ENCODE peak calls at places on chromosomes 7 and 10, in ten cellular contexts. W is CD8-positive, alpha-beta T cell; P is tibial artery; N is body of pancreas; K is hepatocyte; L is testis; E is right cardiac atrium; Q is right lobe of liver; I is left ventricle myocardium inferior; Z is PC-9. B is an unnamed sample. For H3K4me1, the result is how much of the 10 kb centered on the place peaks cover.

GRCh38 chr7:139476139-139476538 is 7.3 kb downstream of the KLRG2 start:
- DNase-seq in N (no peak), W (no peak), Q (no peak), K (no peak), P (no peak), I (no peak), Z (no peak), L (no peak), E (no peak), B (no peak)

GRCh38 chr10:12322583-12323131 is 26.7 kb upstream of the CAMK1D start:
- DNase-seq in E (no peak), Z (no peak), Q (peak), W (no peak), K (no peak), L (no peak), I (no peak), N (no peak), P (no peak), B (no peak)

GRCh38 chr7:151808296-151809155 is 68.4 kb downstream of the PRKAG2 start:
- DNase-seq in E (no peak), K (peak), P (peak), I (no peak), W (no peak), Q (peak), Z (peak), N (peak), L (no peak), B (no peak)

GRCh38 chr10:82572686-82573226 is 697.8 kb downstream of the NRG3 start:
- DNase-seq in P (no peak), Q (no peak), K (no peak), E (no peak), L (no peak), I (no peak), W (no peak), N (no peak), Z (no peak), B (no peak)

GRCh38 chr7:51647931-51648351 is 331.3 kb upstream of the COBL start:
- DNase-seq in W (no peak), Z (no peak), E (no peak), P (no peak), L (peak), N (peak), K (peak), Q (no peak), I (no peak), B (peak)

GRCh38 chr10:90912176-90912575 is 8.7 kb downstream of the ANKRD1 start:
- DNase-seq in N (no peak), I (no peak), W (no peak), P (no peak), Q (no peak), K (no peak), Z (no peak), E (no peak), L (peak), B (no peak)

GRCh38 chr10:131257027-131257426 is 54.5 kb downstream of the TCERG1L start:
- DNase-seq in Q (no peak), L (no peak), W (no peak), N (no peak), Z (no peak), K (no peak), I (no peak), E (no peak), P (no peak), B (no peak)

GRCh38 chr10:103708627-103709288 is 146.6 kb downstream of the SH3PXD2A start:
- DNase-seq in K (no peak), E (peak), L (no peak), I (no peak), P (no peak), Q (no peak), Z (no peak), N (no peak), W (no peak), B (no peak)

GRCh38 chr7:94276797-94277196 is 117.9 kb upstream of the COL1A2 start:
- DNase-seq in E (no peak), K (no peak), W (no peak), N (peak), P (no peak), I (no peak), Q (no peak), L (peak), Z (peak), B (no peak)

GRCh38 chr7:98976396-98977185 is 98.3 kb downstream of the TRRAP start:
- DNase-seq in L (peak), E (no peak), Z (no peak), W (no peak), Q (no peak), I (no peak), P (no peak), K (no peak), N (no peak), B (no peak)

GRCh38 chr10:70729763-70730357 is 55.3 kb downstream of the TBATA start:
- DNase-seq in N (no peak), I (no peak), K (no peak), Z (no peak), Q (no peak), L (peak), W (no peak), P (no peak), E (peak), B (no peak)

GRCh38 chr10:32131388-32131787 is 75.2 kb upstream of the KIF5B start:
- DNase-seq in N (no peak), Q (no peak), P (no peak), Z (no peak), L (no peak), W (no peak), I (no peak), E (no peak), K (no peak), B (no peak)

GRCh38 chr10:12473491-12473890 is 124.1 kb downstream of the CAMK1D start:
- DNase-seq in P (no peak), K (no peak), Q (no peak), E (no peak), Z (no peak), L (no peak), N (peak), I (no peak), W (no peak), B (no peak)

GRCh38 chr10:116879817-116880216 is 30.5 kb downstream of the ENO4 start:
- DNase-seq in W (no peak), Z (no peak), L (no peak), P (no peak), Q (no peak), K (no peak), E (no peak), N (no peak), I (no peak), B (no peak)

GRCh38 chr10:49187950-49188761 is at the start of gene TMEM273:
- DNase-seq in E (peak), N (peak), I (peak), L (peak), P (peak), W (peak), Q (peak), K (no peak), Z (peak), B (no peak)

GRCh38 chr7:130277763-130278643 is 11.3 kb downstream of the CPA2 start:
- DNase-seq in I (peak), N (peak), Q (peak), P (peak), W (no peak), E (peak), K (peak), L (peak), Z (no peak), B (no peak)

GRCh38 chr7:83921798-83922607 is 272.6 kb downstream of the SEMA3A start:
- DNase-seq in E (no peak), Z (no peak), K (peak), I (no peak), Q (no peak), N (no peak), P (no peak), W (no peak), L (no peak), B (no peak)

GRCh38 chr10:126663328-126663727 is 7.2 kb downstream of the C10orf90 start:
- DNase-seq in Q (no peak), I (peak), W (peak), N (peak), L (no peak), Z (no peak), E (peak), P (no peak), K (peak), B (no peak)

GRCh38 chr7:41940760-41941343 is 238.0 kb upstream of the INHBA start:
- DNase-seq in I (peak), Z (peak), P (peak), W (peak), Q (peak), K (peak), E (peak), L (peak), N (peak), B (peak)

DNA sequence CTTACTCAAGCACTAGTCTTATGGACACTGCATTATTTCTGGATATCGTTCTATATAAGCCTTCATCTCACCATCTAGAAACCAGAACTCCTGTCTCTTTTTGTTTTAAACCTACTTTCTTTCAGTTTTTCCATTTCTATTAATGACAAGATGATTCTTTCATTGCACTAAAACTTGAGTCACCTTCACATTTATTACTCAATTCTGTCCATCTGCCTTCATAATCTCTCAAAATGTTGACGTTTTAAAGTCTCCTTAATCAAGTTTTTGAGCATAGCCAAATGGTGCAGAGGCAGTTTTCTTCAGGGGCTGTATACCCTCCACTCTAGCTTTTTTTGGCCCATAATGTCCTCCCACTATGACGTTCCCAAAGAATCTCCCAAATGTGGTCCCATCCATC is 17.6 kb downstream of the STAM start:
- DNase-seq in Z (no peak), P (no peak), I (no peak), N (no peak), Q (no peak), L (no peak), W (no peak), K (no peak), E (no peak), B (no peak)
- H3K4me1 ChIP-seq in Z (under half), P (under half), I (under half), N (under half), Q (under half), L (under half), W (under half), K (under half), E (under half), B (under half)

GRCh38 chr10:87596351-87596750 is 63.3 kb upstream of the PAPSS2 start:
- DNase-seq in L (no peak), K (no peak), N (no peak), Z (no peak), Q (no peak), E (no peak), I (no peak), W (no peak), P (no peak), B (no peak)
- H3K27ac ChIP-seq in L (no peak), K (no peak), N (no peak), Z (no peak), Q (no peak), E (no peak), I (no peak), W (no peak), P (peak), B (no peak)

GRCh38 chr7:1669954-1670893 is at the start of gene ELFN1:
- DNase-seq in K (peak), W (no peak), E (peak), L (no peak), I (no peak), N (peak), Z (no peak), Q (peak), P (peak), B (peak)
- H3K4me1 ChIP-seq in K (under half), W (under half), E (under half), L (under half), I (half or more), N (under half), Z (under half), Q (under half), P (under half), B (under half)

DNA sequence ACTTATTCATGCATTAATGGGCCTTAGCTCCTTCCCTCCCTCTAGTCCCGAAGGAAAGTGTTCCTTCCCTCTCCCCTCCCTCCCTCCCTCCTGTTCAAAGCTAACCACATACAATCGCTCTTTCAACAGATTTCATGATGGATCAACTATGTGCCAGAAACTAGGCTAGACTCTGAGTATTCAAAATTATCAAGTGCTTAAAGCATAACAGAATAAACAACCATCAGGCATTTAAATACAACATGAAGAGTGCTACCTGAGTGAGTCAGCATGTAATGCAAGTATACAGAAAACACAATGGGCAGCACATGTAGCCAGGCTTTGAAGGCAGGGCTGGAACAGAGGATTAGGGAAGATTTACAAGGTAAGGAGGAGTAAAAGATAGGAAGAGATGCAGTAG is 11.3 kb downstream of the CHCHD3 start:
- DNase-seq in E (no peak), P (no peak), I (no peak), L (no peak), K (no peak), Q (no peak), N (no peak), W (no peak), Z (no peak), B (no peak)
- H3K27ac ChIP-seq in E (no peak), P (no peak), I (no peak), L (no peak), K (no peak), Q (no peak), N (no peak), W (no peak), Z (no peak), B (no peak)

DNA sequence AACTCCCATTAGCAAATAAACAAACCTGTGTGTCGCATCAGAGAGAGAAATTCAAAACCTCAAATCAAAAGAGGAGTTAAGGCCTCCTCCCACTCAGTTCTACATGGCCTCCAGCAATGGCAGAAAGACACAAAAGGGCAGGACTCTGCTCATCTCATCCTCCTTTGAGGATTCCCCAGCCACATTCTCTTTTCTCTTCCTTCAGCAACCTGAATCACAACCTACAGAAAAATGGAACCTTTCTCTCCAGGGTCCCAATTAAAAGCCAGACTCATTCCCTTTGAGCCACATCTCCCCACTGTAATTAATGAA is 7.9 kb downstream of the OSBPL3 start:
- DNase-seq in L (no peak), W (no peak), Z (no peak), P (no peak), E (no peak), N (no peak), K (no peak), I (no peak), Q (no peak), B (no peak)
- H3K4me1 ChIP-seq in L (under half), W (under half), Z (half or more), P (under half), E (under half), N (under half), K (under half), I (under half), Q (under half), B (under half)